ENCODE peak calls at places on chromosomes 11 and 22, in seven cellular contexts. One of them, this sample, is unnamed.

GRCh38 chr22:21445437-21446127 is 21.6 kb upstream of the TMEM191C start:
- DNase-seq in endothelial cell of umbilical vein: no peak
- DNase-seq in right lobe of liver: peak
- DNase-seq in epithelial cell of esophagus: no peak
- DNase-seq in Caco-2: no peak
- DNase-seq in CD4-positive, alpha-beta T cell: no peak
- DNase-seq in transverse colon: no peak
- DNase-seq in this sample: peak

GRCh38 chr11:76701701-76702100 is 31.2 kb upstream of the LRRC32 start:
- DNase-seq in Caco-2: no peak
- DNase-seq in endothelial cell of umbilical vein: no peak
- DNase-seq in epithelial cell of esophagus: no peak
- DNase-seq in transverse colon: no peak
- DNase-seq in CD4-positive, alpha-beta T cell: no peak
- DNase-seq in right lobe of liver: no peak
- DNase-seq in this sample: no peak

GRCh38 chr11:128334311-128335044 is 252.9 kb downstream of the ETS1 start:
- DNase-seq in right lobe of liver: peak
- DNase-seq in epithelial cell of esophagus: no peak
- DNase-seq in transverse colon: no peak
- DNase-seq in endothelial cell of umbilical vein: peak
- DNase-seq in Caco-2: no peak
- DNase-seq in CD4-positive, alpha-beta T cell: no peak
- DNase-seq in this sample: no peak

GRCh38 chr11:68684385-68685356 is at the start of gene GAL:
- DNase-seq in CD4-positive, alpha-beta T cell: no peak
- DNase-seq in right lobe of liver: no peak
- DNase-seq in epithelial cell of esophagus: peak
- DNase-seq in transverse colon: no peak
- DNase-seq in Caco-2: peak
- DNase-seq in endothelial cell of umbilical vein: no peak
- DNase-seq in this sample: peak

GRCh38 chr11:35162795-35163194 is 23.8 kb downstream of the CD44 start:
- DNase-seq in transverse colon: no peak
- DNase-seq in Caco-2: no peak
- DNase-seq in right lobe of liver: no peak
- DNase-seq in CD4-positive, alpha-beta T cell: no peak
- DNase-seq in endothelial cell of umbilical vein: no peak
- DNase-seq in epithelial cell of esophagus: no peak
- DNase-seq in this sample: no peak

GRCh38 chr11:101224221-101224620 is 94.6 kb upstream of the PGR start:
- DNase-seq in Caco-2: no peak
- DNase-seq in endothelial cell of umbilical vein: no peak
- DNase-seq in CD4-positive, alpha-beta T cell: no peak
- DNase-seq in right lobe of liver: no peak
- DNase-seq in transverse colon: no peak
- DNase-seq in epithelial cell of esophagus: no peak
- DNase-seq in this sample: no peak

GRCh38 chr11:128311742-128312719 is 275.3 kb downstream of the ETS1 start:
- DNase-seq in transverse colon: no peak
- DNase-seq in right lobe of liver: no peak
- DNase-seq in endothelial cell of umbilical vein: no peak
- DNase-seq in CD4-positive, alpha-beta T cell: no peak
- DNase-seq in Caco-2: no peak
- DNase-seq in epithelial cell of esophagus: no peak
- DNase-seq in this sample: no peak

GRCh38 chr11:45280449-45280848 is 5.7 kb downstream of the SYT13 start:
- DNase-seq in Caco-2: no peak
- DNase-seq in transverse colon: no peak
- DNase-seq in epithelial cell of esophagus: peak
- DNase-seq in CD4-positive, alpha-beta T cell: no peak
- DNase-seq in right lobe of liver: no peak
- DNase-seq in endothelial cell of umbilical vein: no peak
- DNase-seq in this sample: no peak

GRCh38 chr11:47243454-47243853 is 5.2 kb downstream of the ACP2 start:
- DNase-seq in CD4-positive, alpha-beta T cell: no peak
- DNase-seq in Caco-2: no peak
- DNase-seq in epithelial cell of esophagus: peak
- DNase-seq in right lobe of liver: no peak
- DNase-seq in endothelial cell of umbilical vein: no peak
- DNase-seq in transverse colon: no peak
- DNase-seq in this sample: no peak
- TF ChIP-seq CTCF in CD4-positive, alpha-beta T cell: no peak
- TF ChIP-seq CTCF in Caco-2: no peak
- TF ChIP-seq CTCF in epithelial cell of esophagus: no peak
- TF ChIP-seq CTCF in right lobe of liver: no peak
- TF ChIP-seq CTCF in endothelial cell of umbilical vein: no peak
- TF ChIP-seq CTCF in transverse colon: no peak
- TF ChIP-seq CTCF in this sample: no peak

DNA sequence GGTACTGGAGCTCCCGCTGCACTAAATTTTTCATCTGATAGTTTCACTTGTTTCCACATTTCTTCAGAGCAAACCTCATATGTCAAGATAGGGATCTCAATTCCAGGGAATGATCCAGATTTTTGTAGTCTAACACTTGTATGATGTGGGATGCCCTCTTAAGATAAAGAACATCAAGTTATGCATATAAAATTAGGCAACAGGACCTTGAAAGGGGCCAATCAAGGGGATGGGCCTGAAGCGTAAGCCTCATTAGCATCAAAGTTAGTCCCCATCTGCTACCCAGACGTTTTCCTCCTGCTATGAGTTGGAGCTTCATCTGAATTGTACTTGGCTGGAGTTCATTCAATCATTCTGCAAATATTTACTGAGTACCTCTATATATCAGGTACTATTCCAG is 17.5 kb downstream of the PDGFD start:
- DNase-seq in epithelial cell of esophagus: no peak
- DNase-seq in right lobe of liver: no peak
- DNase-seq in transverse colon: no peak
- DNase-seq in CD4-positive, alpha-beta T cell: no peak
- DNase-seq in endothelial cell of umbilical vein: no peak
- DNase-seq in Caco-2: no peak
- DNase-seq in this sample: no peak
- TF ChIP-seq CTCF in epithelial cell of esophagus: no peak
- TF ChIP-seq CTCF in right lobe of liver: no peak
- TF ChIP-seq CTCF in transverse colon: no peak
- TF ChIP-seq CTCF in CD4-positive, alpha-beta T cell: no peak
- TF ChIP-seq CTCF in endothelial cell of umbilical vein: no peak
- TF ChIP-seq CTCF in Caco-2: no peak
- TF ChIP-seq CTCF in this sample: no peak

DNA sequence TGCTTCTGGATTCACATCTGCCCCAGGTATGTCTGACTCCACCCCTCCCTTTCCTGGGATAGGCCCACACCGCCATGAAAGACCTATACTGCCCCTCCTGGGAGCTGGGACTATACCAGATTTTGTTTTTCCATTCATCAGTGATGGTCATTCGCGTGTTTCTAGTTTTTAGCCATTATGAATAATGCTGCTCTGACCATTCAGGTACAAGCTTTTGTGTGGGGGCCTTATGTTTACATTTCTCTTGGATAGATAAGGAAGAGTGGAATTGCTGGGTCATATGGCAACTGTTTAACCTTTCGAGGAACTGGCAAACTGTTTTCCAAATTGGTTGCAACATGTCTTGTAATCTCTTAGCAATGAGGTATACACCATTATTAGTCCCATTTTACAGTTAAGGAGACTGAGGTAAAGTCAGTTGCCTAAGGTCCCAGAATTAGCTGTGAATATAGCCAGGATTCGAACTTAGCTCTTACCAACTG is 1.2 kb upstream of the TBC1D10A start:
- DNase-seq in CD4-positive, alpha-beta T cell: no peak
- DNase-seq in endothelial cell of umbilical vein: no peak
- DNase-seq in transverse colon: no peak
- DNase-seq in epithelial cell of esophagus: peak
- DNase-seq in Caco-2: peak
- DNase-seq in right lobe of liver: no peak
- DNase-seq in this sample: no peak
- TF ChIP-seq CTCF in CD4-positive, alpha-beta T cell: no peak
- TF ChIP-seq CTCF in endothelial cell of umbilical vein: no peak
- TF ChIP-seq CTCF in transverse colon: no peak
- TF ChIP-seq CTCF in epithelial cell of esophagus: peak
- TF ChIP-seq CTCF in Caco-2: peak
- TF ChIP-seq CTCF in right lobe of liver: peak
- TF ChIP-seq CTCF in this sample: peak

GRCh38 chr11:10893713-10894112 is 35.9 kb upstream of the ZBED5 start:
- DNase-seq in epithelial cell of esophagus: peak
- DNase-seq in Caco-2: peak
- DNase-seq in endothelial cell of umbilical vein: no peak
- DNase-seq in right lobe of liver: no peak
- DNase-seq in transverse colon: no peak
- DNase-seq in CD4-positive, alpha-beta T cell: no peak
- DNase-seq in this sample: no peak
- TF ChIP-seq CTCF in epithelial cell of esophagus: peak
- TF ChIP-seq CTCF in Caco-2: peak
- TF ChIP-seq CTCF in endothelial cell of umbilical vein: no peak
- TF ChIP-seq CTCF in right lobe of liver: no peak
- TF ChIP-seq CTCF in transverse colon: peak
- TF ChIP-seq CTCF in CD4-positive, alpha-beta T cell: no peak
- TF ChIP-seq CTCF in this sample: peak